ENCODE peak calls at places on chromosomes 7 and 10, in four cellular contexts. One of them, this sample, is unnamed.

GRCh38 chr7:93138576-93138975 is 9.6 kb downstream of the SAMD9L start:
- DNase-seq in omental fat pad: no peak
- DNase-seq in CD8-positive, alpha-beta T cell: no peak
- DNase-seq in AG09309: no peak
- DNase-seq in this sample: no peak

GRCh38 chr7:131173148-131173890 is 154.4 kb upstream of the MKLN1 start:
- DNase-seq in omental fat pad: no peak
- DNase-seq in CD8-positive, alpha-beta T cell: no peak
- DNase-seq in AG09309: no peak
- DNase-seq in this sample: no peak

GRCh38 chr10:101226506-101226887 is 2.8 kb downstream of the LBX1 start:
- DNase-seq in omental fat pad: no peak
- DNase-seq in CD8-positive, alpha-beta T cell: no peak
- DNase-seq in AG09309: no peak
- DNase-seq in this sample: peak

GRCh38 chr10:36003688-36004087 is 361.6 kb upstream of the FZD8 start:
- DNase-seq in omental fat pad: no peak
- DNase-seq in CD8-positive, alpha-beta T cell: no peak
- DNase-seq in AG09309: no peak
- DNase-seq in this sample: no peak

GRCh38 chr10:3890602-3891352 is 105.8 kb upstream of the KLF6 start:
- DNase-seq in omental fat pad: no peak
- DNase-seq in CD8-positive, alpha-beta T cell: no peak
- DNase-seq in AG09309: no peak
- DNase-seq in this sample: no peak

GRCh38 chr10:65213170-65213569 is 1692.0 kb downstream of the REEP3 start:
- DNase-seq in omental fat pad: no peak
- DNase-seq in CD8-positive, alpha-beta T cell: no peak
- DNase-seq in AG09309: no peak
- DNase-seq in this sample: no peak

GRCh38 chr10:125006921-125007391 is 65.0 kb downstream of the ZRANB1 start:
- DNase-seq in omental fat pad: no peak
- DNase-seq in CD8-positive, alpha-beta T cell: no peak
- DNase-seq in AG09309: peak
- DNase-seq in this sample: no peak

GRCh38 chr10:92241158-92241500 is 49.7 kb downstream of the CPEB3 start:
- DNase-seq in omental fat pad: no peak
- DNase-seq in CD8-positive, alpha-beta T cell: no peak
- DNase-seq in AG09309: no peak
- DNase-seq in this sample: peak

GRCh38 chr10:29533696-29534285 is 101.0 kb downstream of the SVIL start:
- DNase-seq in omental fat pad: no peak
- DNase-seq in CD8-positive, alpha-beta T cell: no peak
- DNase-seq in AG09309: no peak
- DNase-seq in this sample: no peak

GRCh38 chr7:54015251-54015650 is 526.9 kb upstream of the VSTM2A start:
- DNase-seq in omental fat pad: no peak
- DNase-seq in CD8-positive, alpha-beta T cell: no peak
- DNase-seq in AG09309: no peak
- DNase-seq in this sample: peak

GRCh38 chr10:121910673-121911420 is 17.0 kb downstream of the ATE1 start:
- DNase-seq in omental fat pad: no peak
- DNase-seq in CD8-positive, alpha-beta T cell: no peak
- DNase-seq in AG09309: no peak
- DNase-seq in this sample: no peak

GRCh38 chr10:73094249-73094850 is 2.3 kb downstream of the P4HA1 start:
- DNase-seq in omental fat pad: no peak
- DNase-seq in CD8-positive, alpha-beta T cell: no peak
- DNase-seq in AG09309: no peak
- DNase-seq in this sample: no peak

GRCh38 chr10:99425204-99425603 is 5.2 kb downstream of the GOT1 start:
- DNase-seq in omental fat pad: no peak
- DNase-seq in CD8-positive, alpha-beta T cell: no peak
- DNase-seq in AG09309: no peak
- DNase-seq in this sample: no peak

GRCh38 chr10:4512557-4513286 is 313.3 kb upstream of the AKR1E2 start:
- DNase-seq in omental fat pad: no peak
- DNase-seq in CD8-positive, alpha-beta T cell: no peak
- DNase-seq in AG09309: peak
- DNase-seq in this sample: peak

GRCh38 chr10:70618663-70619062 is 16.1 kb upstream of the PRF1 start:
- DNase-seq in omental fat pad: no peak
- DNase-seq in CD8-positive, alpha-beta T cell: no peak
- DNase-seq in AG09309: no peak
- DNase-seq in this sample: no peak

GRCh38 chr10:1233031-1233430 is 176.8 kb downstream of the WDR37 start:
- DNase-seq in omental fat pad: no peak
- DNase-seq in CD8-positive, alpha-beta T cell: no peak
- DNase-seq in AG09309: no peak
- DNase-seq in this sample: no peak

GRCh38 chr10:85847085-85847484 is 519.5 kb downstream of the GRID1 start:
- DNase-seq in omental fat pad: no peak
- DNase-seq in CD8-positive, alpha-beta T cell: no peak
- DNase-seq in AG09309: no peak
- DNase-seq in this sample: no peak

GRCh38 chr7:39306028-39306570 is 260.1 kb upstream of the YAE1 start:
- DNase-seq in omental fat pad: no peak
- DNase-seq in CD8-positive, alpha-beta T cell: no peak
- DNase-seq in AG09309: no peak
- DNase-seq in this sample: no peak

GRCh38 chr7:97499204-97499603 is 232.7 kb upstream of the TAC1 start:
- DNase-seq in omental fat pad: no peak
- DNase-seq in CD8-positive, alpha-beta T cell: no peak
- DNase-seq in AG09309: no peak
- DNase-seq in this sample: peak

GRCh38 chr7:159025161-159025779 is 119.4 kb downstream of the VIPR2 start:
- DNase-seq in omental fat pad: no peak
- DNase-seq in CD8-positive, alpha-beta T cell: no peak
- DNase-seq in AG09309: no peak
- DNase-seq in this sample: no peak

GRCh38 chr7:83930262-83930661 is 264.3 kb downstream of the SEMA3A start:
- DNase-seq in omental fat pad: no peak
- DNase-seq in CD8-positive, alpha-beta T cell: no peak
- DNase-seq in AG09309: no peak
- DNase-seq in this sample: no peak

GRCh38 chr10:114643158-114643557 is 14.9 kb downstream of the ABLIM1 start:
- DNase-seq in omental fat pad: no peak
- DNase-seq in CD8-positive, alpha-beta T cell: no peak
- DNase-seq in AG09309: no peak
- DNase-seq in this sample: no peak

GRCh38 chr10:132298038-132298935 is 9.5 kb downstream of the STK32C start:
- DNase-seq in omental fat pad: no peak
- DNase-seq in CD8-positive, alpha-beta T cell: no peak
- DNase-seq in AG09309: no peak
- DNase-seq in this sample: peak

GRCh38 chr10:49498465-49498864 is 40.5 kb downstream of the ERCC6 start:
- DNase-seq in omental fat pad: no peak
- DNase-seq in CD8-positive, alpha-beta T cell: no peak
- DNase-seq in AG09309: no peak
- DNase-seq in this sample: no peak

GRCh38 chr7:138001529-138002095 is at the start of gene CREB3L2:
- DNase-seq in omental fat pad: no peak
- DNase-seq in CD8-positive, alpha-beta T cell: peak
- DNase-seq in AG09309: no peak
- DNase-seq in this sample: peak

GRCh38 chr10:58641708-58642107 is 129.0 kb downstream of the BICC1 start:
- DNase-seq in omental fat pad: no peak
- DNase-seq in CD8-positive, alpha-beta T cell: no peak
- DNase-seq in AG09309: no peak
- DNase-seq in this sample: no peak

GRCh38 chr7:156940421-156941122 is 8.9 kb upstream of the NOM1 start:
- DNase-seq in omental fat pad: no peak
- DNase-seq in CD8-positive, alpha-beta T cell: no peak
- DNase-seq in AG09309: no peak
- DNase-seq in this sample: no peak

GRCh38 chr10:16717617-16718395 is 99.4 kb downstream of the RSU1 start:
- DNase-seq in omental fat pad: no peak
- DNase-seq in CD8-positive, alpha-beta T cell: no peak
- DNase-seq in AG09309: peak
- DNase-seq in this sample: no peak

GRCh38 chr10:484441-484924 is 205.0 kb downstream of the DIP2C start:
- DNase-seq in omental fat pad: no peak
- DNase-seq in CD8-positive, alpha-beta T cell: no peak
- DNase-seq in AG09309: no peak
- DNase-seq in this sample: peak

GRCh38 chr10:50624866-50625491 is 1.2 kb upstream of the SGMS1 start:
- DNase-seq in omental fat pad: no peak
- DNase-seq in CD8-positive, alpha-beta T cell: peak
- DNase-seq in AG09309: no peak
- DNase-seq in this sample: peak

GRCh38 chr10:6211341-6212265 is 8.9 kb downstream of the PFKFB3 start:
- DNase-seq in omental fat pad: no peak
- DNase-seq in CD8-positive, alpha-beta T cell: no peak
- DNase-seq in AG09309: no peak
- DNase-seq in this sample: peak

GRCh38 chr7:108246227-108246837 is 116.2 kb upstream of the LAMB4 start:
- DNase-seq in omental fat pad: no peak
- DNase-seq in CD8-positive, alpha-beta T cell: no peak
- DNase-seq in AG09309: peak
- DNase-seq in this sample: peak

GRCh38 chr10:92923416-92923815 is 75.1 kb downstream of the EXOC6 start:
- DNase-seq in omental fat pad: no peak
- DNase-seq in CD8-positive, alpha-beta T cell: no peak
- DNase-seq in AG09309: no peak
- DNase-seq in this sample: no peak

GRCh38 chr10:123136806-123137642 is 1.3 kb downstream of the HMX3 start:
- DNase-seq in omental fat pad: no peak
- DNase-seq in CD8-positive, alpha-beta T cell: no peak
- DNase-seq in AG09309: no peak
- DNase-seq in this sample: peak

GRCh38 chr7:44431091-44431608 is 59.3 kb downstream of the NUDCD3 start:
- DNase-seq in omental fat pad: no peak
- DNase-seq in CD8-positive, alpha-beta T cell: peak
- DNase-seq in AG09309: no peak
- DNase-seq in this sample: peak

GRCh38 chr7:81195033-81195432 is 276.2 kb upstream of the SEMA3C start:
- DNase-seq in omental fat pad: no peak
- DNase-seq in CD8-positive, alpha-beta T cell: no peak
- DNase-seq in AG09309: no peak
- DNase-seq in this sample: no peak

GRCh38 chr7:66517212-66517909 is 111.3 kb upstream of the KCTD7 start:
- DNase-seq in omental fat pad: no peak
- DNase-seq in CD8-positive, alpha-beta T cell: no peak
- DNase-seq in AG09309: no peak
- DNase-seq in this sample: no peak

GRCh38 chr10:133242611-133243356 is 5.1 kb downstream of the VENTX start:
- DNase-seq in omental fat pad: no peak
- DNase-seq in CD8-positive, alpha-beta T cell: no peak
- DNase-seq in AG09309: no peak
- DNase-seq in this sample: no peak

GRCh38 chr7:121390109-121390508 is 6.0 kb downstream of the FAM3C start:
- DNase-seq in omental fat pad: no peak
- DNase-seq in CD8-positive, alpha-beta T cell: no peak
- DNase-seq in AG09309: no peak
- DNase-seq in this sample: no peak

GRCh38 chr7:27010068-27010467 is 85.7 kb downstream of the HOXA1 start:
- DNase-seq in omental fat pad: no peak
- DNase-seq in CD8-positive, alpha-beta T cell: no peak
- DNase-seq in AG09309: no peak
- DNase-seq in this sample: no peak
- TF ChIP-seq CTCF in omental fat pad: no peak
- TF ChIP-seq CTCF in CD8-positive, alpha-beta T cell: no peak
- TF ChIP-seq CTCF in AG09309: no peak
- TF ChIP-seq CTCF in this sample: no peak

GRCh38 chr10:28532509-28533314 is at the start of gene WAC:
- DNase-seq in omental fat pad: peak
- DNase-seq in CD8-positive, alpha-beta T cell: peak
- DNase-seq in AG09309: peak
- DNase-seq in this sample: peak
- TF ChIP-seq CTCF in omental fat pad: no peak
- TF ChIP-seq CTCF in CD8-positive, alpha-beta T cell: no peak
- TF ChIP-seq CTCF in AG09309: no peak
- TF ChIP-seq CTCF in this sample: peak

GRCh38 chr7:144009361-144009760 is 9.2 kb downstream of the OR6B1 start:
- DNase-seq in omental fat pad: no peak
- DNase-seq in CD8-positive, alpha-beta T cell: no peak
- DNase-seq in AG09309: no peak
- DNase-seq in this sample: no peak

GRCh38 chr7:144006029-144006428 is 5.9 kb downstream of the OR6B1 start:
- DNase-seq in omental fat pad: no peak
- DNase-seq in CD8-positive, alpha-beta T cell: no peak
- DNase-seq in AG09309: no peak
- DNase-seq in this sample: no peak

DNA sequence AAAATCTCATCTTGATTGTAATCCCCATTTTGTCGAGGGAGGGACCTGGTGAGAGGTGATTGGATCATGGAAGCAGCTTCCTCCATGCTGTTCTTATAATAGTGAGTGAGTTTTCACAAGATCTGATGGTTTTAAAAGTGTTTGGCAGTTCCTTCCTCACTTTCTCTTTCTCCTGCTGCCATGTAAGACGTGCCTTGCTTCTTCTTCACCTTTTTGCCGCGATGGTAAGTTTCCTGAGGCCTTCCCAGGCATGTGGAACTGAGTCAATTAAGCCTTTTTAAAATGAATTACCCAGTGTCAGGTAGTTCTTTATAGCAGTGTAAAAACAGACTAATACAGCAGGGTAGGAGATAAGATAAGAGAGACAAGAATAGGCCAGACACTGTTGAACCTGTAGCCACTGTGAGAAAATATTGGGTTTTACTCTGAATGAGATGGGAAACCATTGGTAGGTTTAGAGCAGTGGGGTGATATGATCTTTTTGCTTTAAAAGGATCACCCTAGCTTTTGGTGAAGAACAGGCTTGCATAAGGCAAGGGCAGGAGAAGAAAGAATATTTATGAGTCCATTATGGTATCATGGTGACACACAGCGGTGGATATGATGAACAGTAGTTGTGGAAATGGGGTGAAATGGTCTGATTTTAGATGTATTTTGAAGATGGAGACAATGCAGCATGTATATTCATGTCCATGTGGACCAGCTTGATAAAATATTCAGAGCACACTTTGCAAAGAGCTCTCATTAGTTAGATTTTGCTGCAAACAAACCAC is 11.5 kb downstream of the OR6B1 start:
- DNase-seq in omental fat pad: no peak
- DNase-seq in CD8-positive, alpha-beta T cell: no peak
- DNase-seq in AG09309: peak
- DNase-seq in this sample: no peak
- TF ChIP-seq CTCF in omental fat pad: no peak
- TF ChIP-seq CTCF in CD8-positive, alpha-beta T cell: no peak
- TF ChIP-seq CTCF in AG09309: peak
- TF ChIP-seq CTCF in this sample: no peak

GRCh38 chr7:19982841-19983835 is 209.7 kb upstream of the TMEM196 start:
- DNase-seq in omental fat pad: peak
- DNase-seq in CD8-positive, alpha-beta T cell: no peak
- DNase-seq in AG09309: peak
- DNase-seq in this sample: peak
- TF ChIP-seq CTCF in omental fat pad: no peak
- TF ChIP-seq CTCF in CD8-positive, alpha-beta T cell: no peak
- TF ChIP-seq CTCF in AG09309: peak
- TF ChIP-seq CTCF in this sample: peak